ENCODE peak calls at places on chromosome 13, in seven cellular contexts. Z is cardiac fibroblast, V is cardiac muscle cell, T is endodermal cell, H is PC-9, X is pancreas, W is BJ. M is an unnamed sample.

GRCh38 chr13:64639206-64639605 is 2590.9 kb downstream of the PCDH9 start:
- DNase-seq in W (no peak), Z (peak; percentile 5), T (no peak), H (no peak), V (no peak), X (no peak), M (no peak)

GRCh38 chr13:60164490-60164889 is 762 bp upstream of the DIAPH3 start:
- DNase-seq in X (no peak), W (no peak), T (no peak), V (no peak), Z (peak; percentile 35), H (no peak), M (no peak)

GRCh38 chr13:22549126-22549525 is 631.7 kb upstream of the SGCG start:
- DNase-seq in H (no peak), Z (no peak), V (no peak), W (no peak), T (no peak), X (no peak), M (no peak)

GRCh38 chr13:20391597-20392452 is 133.8 kb downstream of the CRYL1 start:
- DNase-seq in W (no peak), X (no peak), H (peak; percentile 51), T (peak; percentile 53), V (no peak), Z (no peak), M (no peak)

GRCh38 chr13:98500963-98501421 is 75.9 kb downstream of the STK24 start:
- DNase-seq in T (no peak), X (no peak), W (no peak), V (no peak), Z (no peak), H (no peak), M (no peak)

GRCh38 chr13:42041684-42042035 is 6.8 kb upstream of the DGKH start:
- DNase-seq in X (no peak), H (peak; percentile 37), T (peak; percentile 86), Z (peak; percentile 80), W (no peak), V (peak; percentile 73), M (peak; percentile 64)

GRCh38 chr13:112572408-112572807 is 15.5 kb downstream of the TUBGCP3 start:
- DNase-seq in Z (no peak), T (no peak), X (no peak), H (no peak), V (no peak), W (no peak), M (no peak)

GRCh38 chr13:28679628-28680027 is 20.7 kb downstream of the POMP start:
- DNase-seq in W (no peak), V (no peak), T (no peak), H (no peak), Z (peak; percentile 43), X (no peak), M (no peak)

GRCh38 chr13:34159946-34160345 is 342.0 kb downstream of the RFC3 start:
- DNase-seq in V (no peak), X (no peak), Z (no peak), H (no peak), T (peak; percentile 67), W (no peak), M (no peak)

GRCh38 chr13:94598281-94598680 is 2.3 kb upstream of the TGDS start:
- DNase-seq in T (no peak), V (no peak), H (no peak), Z (no peak), X (no peak), W (no peak), M (no peak)

GRCh38 chr13:94595006-94595942 is 678 bp downstream of the TGDS start:
- DNase-seq in V (peak; percentile 28), X (no peak), H (peak; percentile 11), W (no peak), T (peak; percentile 72), Z (peak; percentile 42), M (no peak)

GRCh38 chr13:94596575-94596971 is 621 bp upstream of the TGDS start:
- DNase-seq in H (no peak), Z (no peak), V (no peak), W (no peak), X (no peak), T (no peak), M (peak; percentile 51)

GRCh38 chr13:94599877-94600276 is 1.8 kb upstream of the GPR180 start:
- DNase-seq in Z (no peak), V (no peak), W (no peak), T (no peak), H (no peak), X (no peak), M (no peak)

DNA sequence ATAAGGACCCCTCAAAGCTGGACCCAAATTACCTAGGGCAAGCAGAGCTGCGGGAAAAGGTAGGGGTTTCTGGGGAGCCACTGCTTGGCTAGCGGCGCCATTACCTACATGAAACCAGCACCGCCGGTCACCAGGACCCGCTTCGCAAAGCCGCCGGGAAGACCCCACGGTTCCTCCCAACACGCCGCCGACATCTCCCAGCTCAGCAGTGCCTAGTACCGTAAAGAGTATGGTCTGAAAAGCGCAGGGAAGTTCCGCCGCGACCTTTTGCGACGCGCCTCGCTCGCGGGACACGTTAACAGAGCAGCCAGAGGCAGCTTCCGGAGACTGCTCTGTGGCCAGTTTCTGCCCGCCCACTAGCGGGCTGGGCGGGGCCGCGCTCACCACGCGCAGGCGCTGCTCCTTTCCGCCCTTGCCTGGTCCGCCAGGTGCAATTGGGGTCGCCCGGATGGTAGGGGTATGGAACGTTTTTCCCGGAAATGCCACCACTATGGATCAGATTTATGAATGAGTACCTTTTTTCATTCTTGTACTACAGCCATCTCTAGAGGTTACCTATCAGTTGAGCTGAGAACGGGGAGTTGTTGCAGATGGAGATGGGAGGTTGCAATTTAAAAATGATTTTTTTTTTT is at the start of gene TGDS:
- DNase-seq in W (peak; percentile 78), T (peak; percentile 97), Z (peak; percentile 95), X (peak; percentile 90), H (peak; percentile 84), V (peak; percentile 95), M (peak; percentile 94)
- TF ChIP-seq CTCF in W (no peak), T (no peak), Z (no peak), X (no peak), H (no peak), V (no peak), M (no peak)

DNA sequence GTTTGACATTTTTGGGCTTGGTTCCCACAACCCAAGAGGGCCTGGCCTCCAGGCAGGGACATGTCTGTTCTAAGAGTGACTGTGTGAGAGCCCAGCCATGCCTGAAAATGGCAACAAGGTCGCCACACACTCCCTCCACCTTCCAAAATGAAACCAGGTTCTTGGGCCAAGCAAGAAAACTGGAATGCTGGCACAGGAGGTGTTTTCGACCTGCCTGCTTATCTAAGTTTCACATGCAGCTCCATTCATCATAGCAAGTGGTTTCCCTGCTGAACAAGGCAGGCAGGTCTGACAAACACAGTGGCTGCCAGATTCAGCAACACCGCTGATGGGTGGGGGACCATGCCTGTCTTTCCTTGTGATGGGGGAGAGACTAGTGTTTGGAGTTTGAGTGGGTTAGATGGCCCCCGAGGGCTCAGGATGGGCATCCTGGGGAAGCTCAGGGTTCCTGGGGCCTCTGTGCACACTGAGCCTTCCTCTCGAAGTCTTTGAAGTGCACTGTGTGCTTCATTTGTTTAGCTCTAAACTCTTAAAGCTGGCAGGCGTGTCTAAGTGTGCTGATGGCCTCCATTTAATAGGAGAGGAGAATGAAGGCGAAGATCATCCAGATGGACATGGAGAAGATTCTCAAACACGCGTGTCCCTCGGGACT is 17.9 kb upstream of the GAS6 start:
- DNase-seq in Z (no peak), T (peak; percentile 23), W (no peak), V (peak; percentile 23), X (peak; percentile 71), H (peak; percentile 44), M (no peak)
- H3K4me3 ChIP-seq in Z (no peak overlapping the region), T (no peak overlapping the region), W (no peak overlapping the region), V (no peak overlapping the region), X (no peak overlapping the region), H (no peak overlapping the region), M (no peak overlapping the region)

GRCh38 chr13:92721610-92722009 is 505.0 kb upstream of the GPC6 start:
- DNase-seq in X (no peak), V (no peak), Z (no peak), W (no peak), T (no peak), H (no peak), M (no peak)

GRCh38 chr13:92717857-92718256 is 508.8 kb upstream of the GPC6 start:
- DNase-seq in V (no peak), T (no peak), H (no peak), Z (no peak), W (no peak), X (no peak), M (no peak)

GRCh38 chr13:92719868-92720267 is 506.7 kb upstream of the GPC6 start:
- DNase-seq in X (no peak), T (peak; percentile 80), V (peak; percentile 26), W (no peak), Z (no peak), H (no peak), M (no peak)

DNA sequence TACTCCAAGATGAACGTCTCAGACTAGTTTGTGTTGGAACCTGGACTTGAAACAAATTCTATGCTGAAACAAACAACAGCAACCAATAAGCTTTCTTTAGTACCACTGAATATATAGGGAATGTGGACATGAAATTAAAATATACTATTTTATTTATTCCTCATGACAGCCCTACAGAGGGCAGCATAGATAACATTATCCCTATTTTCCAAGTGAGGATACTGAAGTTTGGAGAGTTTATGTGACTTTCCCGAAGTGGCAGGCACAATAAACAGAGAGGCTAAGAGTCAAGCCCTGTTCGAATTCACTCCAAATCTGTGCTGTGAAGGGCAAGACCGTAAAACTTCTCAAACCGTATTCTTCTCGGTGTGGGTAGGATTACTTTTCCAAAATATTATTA is 509.9 kb upstream of the GPC6 start:
- DNase-seq in X (no peak), W (no peak), H (no peak), Z (peak; percentile 9), V (no peak), T (no peak), M (no peak)
- TF ChIP-seq CTCF in X (peak; percentile 9), W (no peak), H (no peak), Z (no peak), V (peak; percentile 46), T (peak; percentile 44), M (no peak)

GRCh38 chr13:50509771-50510441 is 333.6 kb downstream of the DLEU7 start:
- DNase-seq in W (no peak), T (no peak), H (no peak), Z (peak; percentile 35), X (no peak), V (no peak), M (no peak)

GRCh38 chr13:50513528-50513863 is 330.0 kb downstream of the DLEU7 start:
- DNase-seq in Z (no peak), V (no peak), T (no peak), W (no peak), X (no peak), H (no peak), M (no peak)

GRCh38 chr13:50514249-50514648 is 329.2 kb downstream of the DLEU7 start:
- DNase-seq in X (no peak), W (no peak), T (no peak), H (no peak), V (no peak), Z (no peak), M (no peak)

GRCh38 chr13:50512602-50513527 is 330.6 kb downstream of the DLEU7 start:
- DNase-seq in W (no peak), T (no peak), X (no peak), H (no peak), Z (peak; percentile 69), V (peak; percentile 17), M (peak; percentile 61)

GRCh38 chr13:50511877-50512332 is 331.6 kb downstream of the DLEU7 start:
- DNase-seq in Z (no peak), T (no peak), V (no peak), H (no peak), W (no peak), X (no peak), M (no peak)
- H3K4me3 ChIP-seq in Z (no peak overlapping the region), T (no peak overlapping the region), V (no peak overlapping the region), H (no peak overlapping the region), W (no peak overlapping the region), X (no peak overlapping the region), M (no peak overlapping the region)

M was measured in ovary.